ENCODE peak calls at places on chromosome 3, in five cellular contexts. O, X, S, B and N are unnamed samples.

GRCh38 chr3:16335772-16336621 is 71.0 kb downstream of the OXNAD1 start:
- DNase-seq in S (peak), O (no peak), X (no peak), B (no peak), N (no peak)

GRCh38 chr3:51796859-51797258 is 17.8 kb upstream of the IQCF6 start:
- DNase-seq in B (no peak), O (no peak), S (no peak), X (no peak), N (no peak)

GRCh38 chr3:4736284-4736861 is 242.9 kb upstream of the BHLHE40 start:
- DNase-seq in X (no peak), B (peak), S (no peak), O (peak), N (peak)

GRCh38 chr3:19029837-19030835 is 118.2 kb upstream of the KCNH8 start:
- DNase-seq in S (no peak), B (no peak), O (no peak), X (no peak), N (no peak)

GRCh38 chr3:109994853-109995252 is 657.5 kb upstream of the DPPA4 start:
- DNase-seq in S (no peak), B (no peak), O (no peak), X (no peak), N (no peak)

GRCh38 chr3:168121175-168121853 is 25.6 kb upstream of the GOLIM4 start:
- DNase-seq in S (no peak), X (no peak), O (no peak), B (peak), N (no peak)

GRCh38 chr3:152825566-152825965 is 9.4 kb upstream of the P2RY1 start:
- DNase-seq in B (peak), X (no peak), S (no peak), O (no peak), N (no peak)

GRCh38 chr3:32198714-32199113 is 39.8 kb upstream of the CMTM8 start:
- DNase-seq in B (no peak), X (no peak), O (no peak), S (no peak), N (no peak)

GRCh38 chr3:186318135-186318534 is 43.9 kb downstream of the DGKG start:
- DNase-seq in B (peak), O (no peak), S (no peak), X (no peak), N (no peak)

GRCh38 chr3:46995901-46996562 is 16.6 kb downstream of the NBEAL2 start:
- DNase-seq in X (peak), O (no peak), B (no peak), S (no peak), N (no peak)

GRCh38 chr3:52455283-52456168 is at the start of gene NISCH:
- DNase-seq in O (peak), S (peak), X (peak), B (peak), N (peak)

GRCh38 chr3:185718736-185719456 is 105.9 kb downstream of the IGF2BP2 start:
- DNase-seq in X (no peak), S (no peak), O (no peak), B (no peak), N (no peak)

GRCh38 chr3:37456270-37456708 is 281.9 kb upstream of the LRRFIP2 start:
- DNase-seq in S (no peak), B (peak), X (no peak), O (peak), N (no peak)

GRCh38 chr3:37456791-37457190 is 282.4 kb upstream of the LRRFIP2 start:
- DNase-seq in S (no peak), X (no peak), B (no peak), O (no peak), N (no peak)

GRCh38 chr3:37458162-37458895 is 283.9 kb upstream of the LRRFIP2 start:
- DNase-seq in S (peak), X (no peak), O (no peak), B (peak), N (no peak)

GRCh38 chr3:37453393-37454391 is 279.3 kb upstream of the LRRFIP2 start:
- DNase-seq in X (peak), S (peak), B (peak), O (peak), N (no peak)

DNA sequence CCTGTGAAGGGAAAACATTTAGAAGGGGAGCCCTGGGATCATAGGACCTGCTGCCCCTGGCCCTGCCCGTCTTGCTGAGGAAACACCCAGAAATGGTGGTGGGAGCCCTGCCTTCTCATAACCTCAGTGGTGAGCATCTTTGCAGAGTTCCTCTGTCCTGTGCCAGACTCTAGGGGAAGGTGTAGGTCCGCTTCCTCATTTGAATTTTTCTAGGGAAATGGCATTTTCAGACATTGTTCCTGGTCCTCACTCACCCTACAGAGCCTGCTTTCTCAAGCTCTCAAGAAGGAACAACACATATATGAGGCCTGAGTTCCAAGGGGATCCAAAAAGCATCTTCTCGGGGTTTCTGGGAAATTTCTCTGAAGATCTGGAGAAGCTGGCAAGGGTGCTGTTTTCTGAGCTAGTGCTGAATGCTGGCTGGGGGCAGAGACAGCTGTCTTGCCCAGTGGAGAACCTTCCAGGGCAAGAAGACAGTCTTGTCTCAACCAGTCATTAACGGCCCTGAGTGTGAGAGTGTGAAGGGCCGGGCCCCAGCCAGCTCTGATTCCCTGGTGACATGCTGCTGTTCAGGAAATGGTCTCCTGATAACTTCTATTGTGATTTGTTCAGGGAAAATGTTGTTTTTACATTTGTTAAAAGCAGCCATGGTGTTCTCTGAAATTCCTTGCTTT is 283.1 kb upstream of the LRRFIP2 start:
- DNase-seq in B (peak), S (no peak), O (no peak), X (no peak), N (no peak)
- TF ChIP-seq CTCF in B (no peak), S (no peak), O (no peak), X (no peak), N (no peak)

GRCh38 chr3:14436954-14437281 is 34.5 kb downstream of the SLC6A6 start:
- DNase-seq in O (no peak), S (no peak), B (no peak), X (no peak), N (no peak)
- H3K27ac ChIP-seq in O (no peak), S (peak), B (no peak), X (peak), N (peak)

GRCh38 chr3:99551520-99551919 is 86.9 kb upstream of the COL8A1 start:
- DNase-seq in X (no peak), S (no peak), O (no peak), B (no peak), N (no peak)
- TF ChIP-seq CTCF in X (no peak), S (no peak), O (no peak), B (no peak), N (no peak)

GRCh38 chr3:143731304-143731703 is 117.0 kb downstream of the SLC9A9 start:
- DNase-seq in B (no peak), X (no peak), O (no peak), S (no peak), N (no peak)

GRCh38 chr3:143731776-143732175 is 116.5 kb downstream of the SLC9A9 start:
- DNase-seq in O (no peak), S (no peak), B (no peak), X (no peak), N (no peak)

GRCh38 chr3:143737065-143737464 is 111.2 kb downstream of the SLC9A9 start:
- DNase-seq in X (no peak), O (no peak), B (no peak), S (no peak), N (peak)

GRCh38 chr3:143736205-143736604 is 112.1 kb downstream of the SLC9A9 start:
- DNase-seq in S (no peak), B (no peak), X (no peak), O (no peak), N (no peak)

GRCh38 chr3:143736651-143737050 is 111.6 kb downstream of the SLC9A9 start:
- DNase-seq in X (no peak), O (no peak), B (peak), S (no peak), N (peak)
- H3K27ac ChIP-seq in X (no peak), O (no peak), B (no peak), S (no peak), N (no peak)

DNA sequence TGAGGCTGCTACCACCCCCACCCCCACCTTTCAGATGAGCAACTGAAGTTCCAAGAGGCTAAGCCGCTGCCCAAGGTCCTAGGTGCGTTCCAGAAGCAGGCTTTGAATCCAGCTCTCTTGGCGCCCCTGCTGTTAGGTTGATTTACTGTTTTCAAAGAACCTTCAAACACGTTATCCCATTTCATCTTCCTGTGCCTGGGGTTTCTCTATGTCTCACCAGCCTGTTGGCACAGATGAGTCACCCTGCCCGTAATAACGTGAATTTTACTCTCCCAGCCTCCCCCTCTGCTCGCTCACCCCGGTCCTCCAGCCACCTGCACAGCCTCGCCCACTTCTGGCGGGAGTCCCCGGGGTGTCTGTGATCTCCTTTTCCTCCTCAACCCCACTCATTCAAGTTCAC is 13.1 kb upstream of the TSEN2 start:
- DNase-seq in B (no peak), O (no peak), X (no peak), S (no peak), N (peak)
- TF ChIP-seq CTCF in B (no peak), O (no peak), X (no peak), S (no peak), N (peak)

DNA sequence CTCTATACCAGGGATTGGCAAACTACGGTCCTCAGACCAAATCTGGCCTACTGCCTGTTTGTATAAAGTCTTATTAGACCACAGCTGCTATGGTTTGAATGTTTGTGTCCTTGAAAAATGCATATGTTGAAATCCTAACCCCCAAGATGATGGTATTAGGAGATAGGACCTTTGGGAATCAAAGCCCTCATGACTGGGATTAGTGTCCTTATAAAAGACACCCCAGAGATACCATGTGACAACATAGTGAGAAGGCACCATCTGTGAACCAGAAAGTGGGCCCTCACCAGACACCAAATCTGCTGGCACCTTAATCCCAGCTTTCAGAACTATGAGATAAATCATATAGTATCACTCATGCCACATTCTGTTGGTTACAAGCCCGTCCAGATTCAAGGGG is 7.4 kb downstream of the HMCES start:
- DNase-seq in B (peak), X (no peak), S (no peak), O (no peak), N (no peak)
- H3K27ac ChIP-seq in B (no peak), X (no peak), S (no peak), O (no peak), N (no peak)

GRCh38 chr3:128073807-128074206 is 21.6 kb downstream of the SEC61A1 start:
- DNase-seq in X (no peak), B (peak), O (no peak), S (no peak), N (no peak)
- TF ChIP-seq CTCF in X (no peak), B (no peak), O (no peak), S (no peak), N (no peak)

GRCh38 chr3:179264456-179264855 is 13.5 kb upstream of the KCNMB3 start:
- DNase-seq in S (no peak), O (no peak), B (no peak), X (no peak), N (no peak)

GRCh38 chr3:179258820-179259219 is 7.9 kb upstream of the KCNMB3 start:
- DNase-seq in O (no peak), S (no peak), X (no peak), B (no peak), N (no peak)

GRCh38 chr3:179265092-179265491 is 14.2 kb upstream of the KCNMB3 start:
- DNase-seq in X (no peak), B (no peak), S (no peak), O (no peak), N (no peak)

GRCh38 chr3:179263134-179263533 is 12.2 kb upstream of the KCNMB3 start:
- DNase-seq in B (no peak), O (no peak), S (no peak), X (peak), N (no peak)

GRCh38 chr3:179260949-179261765 is 10.2 kb upstream of the KCNMB3 start:
- DNase-seq in O (peak), B (peak), S (peak), X (peak), N (peak)
- H3K27ac ChIP-seq in O (peak), B (no peak), S (no peak), X (peak), N (peak)

DNA sequence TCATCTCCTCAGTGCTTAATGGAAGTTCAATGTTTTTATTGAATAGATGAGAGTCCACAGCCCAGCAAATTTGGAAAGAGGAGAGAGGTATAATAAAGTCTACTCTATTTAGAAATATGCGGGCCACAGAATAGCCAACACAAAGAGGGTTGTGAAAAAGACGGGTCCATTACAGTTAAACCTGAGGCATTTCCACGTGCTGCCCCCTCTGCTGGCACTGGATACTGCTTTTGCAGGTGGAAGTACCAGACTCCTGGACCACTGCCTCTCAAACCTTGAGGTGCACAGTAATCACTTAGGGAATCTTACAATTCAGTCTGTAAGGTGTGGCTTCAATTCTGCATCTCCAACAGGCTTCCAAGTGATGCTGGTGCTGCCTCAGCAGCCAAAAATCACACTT is 3.0 kb upstream of the TFDP2 start:
- DNase-seq in O (no peak), B (no peak), S (no peak), X (no peak), N (no peak)
- TF ChIP-seq CTCF in O (no peak), B (no peak), S (no peak), X (no peak), N (no peak)

GRCh38 chr3:33660035-33660434 is 58.0 kb downstream of the CLASP2 start:
- DNase-seq in B (no peak), X (no peak), S (no peak), O (no peak), N (no peak)

GRCh38 chr3:33664195-33664594 is 53.9 kb downstream of the CLASP2 start:
- DNase-seq in S (no peak), B (peak), X (no peak), O (no peak), N (peak)

GRCh38 chr3:33668618-33669017 is 49.4 kb downstream of the CLASP2 start:
- DNase-seq in O (no peak), S (no peak), X (no peak), B (no peak), N (no peak)

GRCh38 chr3:33663042-33663441 is 55.0 kb downstream of the CLASP2 start:
- DNase-seq in B (no peak), O (no peak), X (no peak), S (no peak), N (no peak)

GRCh38 chr3:33665294-33665693 is 52.8 kb downstream of the CLASP2 start:
- DNase-seq in O (no peak), S (no peak), X (no peak), B (peak), N (no peak)
- H3K27ac ChIP-seq in O (no peak), S (no peak), X (no peak), B (no peak), N (no peak)